ENCODE peak calls at places on chromosome 1, in nine cellular contexts. E is memory B cell; B is left lung; T is activated CD4-positive, alpha-beta T cell treated with anti-CD3 and anti-CD28 coated beads, Interleukin-2, amount 10 ng/mL, durations not matched to agents 24 days and 14 days; H is iris pigment epithelial cell; C is NCI-H1694 treated with DMSO at 0.1 percent for 48 hours; K is esophagus muscularis mucosa; M is AG10803; Y is EL. F is an unnamed sample.

GRCh38 chr1:54800899-54801759 is at the start of gene TTC22:
- DNase-seq in E (peak), B (peak), T (peak), H (no peak), C (no peak), K (no peak), M (no peak), Y (no peak), F (peak)

GRCh38 chr1:62437273-62437945 is 560 bp downstream of the USP1 start:
- DNase-seq in E (no peak), B (no peak), T (no peak), H (peak), C (no peak), K (no peak), M (no peak), Y (no peak), F (peak)

GRCh38 chr1:228045405-228045804 is 37.1 kb upstream of the ARF1 start:
- DNase-seq in E (no peak), B (no peak), T (no peak), H (no peak), C (no peak), K (no peak), M (no peak), Y (no peak), F (no peak)

GRCh38 chr1:183137782-183138181 is 48.3 kb upstream of the LAMC2 start:
- DNase-seq in E (no peak), B (no peak), T (no peak), H (peak), C (no peak), K (no peak), M (peak), Y (peak), F (no peak)

GRCh38 chr1:58626293-58626692 is 49.2 kb upstream of the TACSTD2 start:
- DNase-seq in E (no peak), B (no peak), T (no peak), H (no peak), C (no peak), K (no peak), M (no peak), Y (no peak), F (no peak)

GRCh38 chr1:94619731-94620130 is 78.2 kb upstream of the F3 start:
- DNase-seq in E (no peak), B (no peak), T (no peak), H (no peak), C (no peak), K (no peak), M (no peak), Y (no peak), F (no peak)

GRCh38 chr1:226938903-226939438 is 1.1 kb upstream of the COQ8A start:
- DNase-seq in E (no peak), B (no peak), T (peak), H (peak), C (peak), K (no peak), M (peak), Y (no peak), F (no peak)

GRCh38 chr1:40853113-40853999 is 8.8 kb downstream of the CITED4 start:
- DNase-seq in E (no peak), B (no peak), T (no peak), H (no peak), C (peak), K (no peak), M (no peak), Y (no peak), F (no peak)

GRCh38 chr1:30888391-30888790 is 20.2 kb downstream of the SDC3 start:
- DNase-seq in E (no peak), B (peak), T (no peak), H (peak), C (peak), K (no peak), M (peak), Y (peak), F (no peak)

F was measured in T-helper 22 cell.